ENCODE peak calls at places on chromosomes 7 and 10, in four cellular contexts. One of them, this sample, is unnamed.
A peak's percentile ranks its signal among the peaks of the same experiment; 100 is the strongest.

GRCh38 chr7:100034871-100035510 is 14.6 kb upstream of the ZSCAN21 start:
- DNase-seq in AG04449: peak; percentile 97
- DNase-seq in NCI-H1105 treated with DMSO at 0.1 percent for 48 hours: no peak
- DNase-seq in MCF 10A: peak; percentile 36
- DNase-seq in this sample: peak; percentile 81

GRCh38 chr10:32971536-32972091 is 13.6 kb upstream of the ITGB1 start:
- DNase-seq in AG04449: no peak
- DNase-seq in NCI-H1105 treated with DMSO at 0.1 percent for 48 hours: peak; percentile 55
- DNase-seq in MCF 10A: no peak
- DNase-seq in this sample: no peak

GRCh38 chr10:32790483-32790882 is 167.5 kb downstream of the ITGB1 start:
- DNase-seq in AG04449: no peak
- DNase-seq in NCI-H1105 treated with DMSO at 0.1 percent for 48 hours: no peak
- DNase-seq in MCF 10A: no peak
- DNase-seq in this sample: peak; percentile 39

GRCh38 chr10:27607591-27607990 is 103.5 kb downstream of the RAB18 start:
- DNase-seq in AG04449: no peak
- DNase-seq in NCI-H1105 treated with DMSO at 0.1 percent for 48 hours: no peak
- DNase-seq in MCF 10A: no peak
- DNase-seq in this sample: no peak

GRCh38 chr7:143396625-143397556 is 11.8 kb downstream of the EPHA1 start:
- DNase-seq in AG04449: no peak
- DNase-seq in NCI-H1105 treated with DMSO at 0.1 percent for 48 hours: no peak
- DNase-seq in MCF 10A: no peak
- DNase-seq in this sample: peak; percentile 87

GRCh38 chr7:15839415-15840100 is 153.1 kb upstream of the MEOX2 start:
- DNase-seq in AG04449: no peak
- DNase-seq in NCI-H1105 treated with DMSO at 0.1 percent for 48 hours: no peak
- DNase-seq in MCF 10A: no peak
- DNase-seq in this sample: peak; percentile 31

GRCh38 chr7:56048245-56048644 is 3.0 kb downstream of the PSPH start:
- DNase-seq in AG04449: no peak
- DNase-seq in NCI-H1105 treated with DMSO at 0.1 percent for 48 hours: no peak
- DNase-seq in MCF 10A: no peak
- DNase-seq in this sample: no peak

GRCh38 chr10:8044908-8045727 is 9.4 kb upstream of the GATA3 start:
- DNase-seq in AG04449: no peak
- DNase-seq in NCI-H1105 treated with DMSO at 0.1 percent for 48 hours: peak; percentile 16
- DNase-seq in MCF 10A: no peak
- DNase-seq in this sample: no peak

GRCh38 chr7:109387530-109387929 is 817.9 kb downstream of the DNAJB9 start:
- DNase-seq in AG04449: no peak
- DNase-seq in NCI-H1105 treated with DMSO at 0.1 percent for 48 hours: no peak
- DNase-seq in MCF 10A: no peak
- DNase-seq in this sample: no peak

GRCh38 chr7:157770716-157771320 is 434.0 kb downstream of the DNAJB6 start:
- DNase-seq in AG04449: no peak
- DNase-seq in NCI-H1105 treated with DMSO at 0.1 percent for 48 hours: no peak
- DNase-seq in MCF 10A: no peak
- DNase-seq in this sample: no peak

GRCh38 chr10:28983799-28984198 is 305.1 kb upstream of the LYZL1 start:
- DNase-seq in AG04449: no peak
- DNase-seq in NCI-H1105 treated with DMSO at 0.1 percent for 48 hours: no peak
- DNase-seq in MCF 10A: peak; percentile 59
- DNase-seq in this sample: no peak

GRCh38 chr7:139543801-139544603 is 20.5 kb downstream of the CLEC2L start:
- DNase-seq in AG04449: no peak
- DNase-seq in NCI-H1105 treated with DMSO at 0.1 percent for 48 hours: no peak
- DNase-seq in MCF 10A: no peak
- DNase-seq in this sample: no peak

GRCh38 chr7:97226541-97226940 is 109.0 kb downstream of the SDHAF3 start:
- DNase-seq in AG04449: no peak
- DNase-seq in NCI-H1105 treated with DMSO at 0.1 percent for 48 hours: no peak
- DNase-seq in MCF 10A: no peak
- DNase-seq in this sample: no peak

GRCh38 chr7:43637114-43637806 is 54.4 kb downstream of the STK17A start:
- DNase-seq in AG04449: no peak
- DNase-seq in NCI-H1105 treated with DMSO at 0.1 percent for 48 hours: no peak
- DNase-seq in MCF 10A: peak; percentile 72
- DNase-seq in this sample: no peak

GRCh38 chr7:4706384-4707032 is 24.4 kb downstream of the FOXK1 start:
- DNase-seq in AG04449: no peak
- DNase-seq in NCI-H1105 treated with DMSO at 0.1 percent for 48 hours: no peak
- DNase-seq in MCF 10A: no peak
- DNase-seq in this sample: no peak

GRCh38 chr10:97517096-97517750 is 18.5 kb downstream of the UBTD1 start:
- DNase-seq in AG04449: no peak
- DNase-seq in NCI-H1105 treated with DMSO at 0.1 percent for 48 hours: no peak
- DNase-seq in MCF 10A: no peak
- DNase-seq in this sample: no peak

GRCh38 chr7:6652446-6653011 is 15.4 kb downstream of the ZNF316 start:
- DNase-seq in AG04449: no peak
- DNase-seq in NCI-H1105 treated with DMSO at 0.1 percent for 48 hours: no peak
- DNase-seq in MCF 10A: no peak
- DNase-seq in this sample: peak; percentile 18

GRCh38 chr7:90701771-90702170 is 105.7 kb downstream of the CDK14 start:
- DNase-seq in AG04449: no peak
- DNase-seq in NCI-H1105 treated with DMSO at 0.1 percent for 48 hours: no peak
- DNase-seq in MCF 10A: no peak
- DNase-seq in this sample: no peak

GRCh38 chr10:85400981-85401695 is 965.5 kb downstream of the GRID1 start:
- DNase-seq in AG04449: no peak
- DNase-seq in NCI-H1105 treated with DMSO at 0.1 percent for 48 hours: no peak
- DNase-seq in MCF 10A: peak; percentile 54
- DNase-seq in this sample: no peak

GRCh38 chr10:89431977-89432376 is 17.6 kb downstream of the IFIT5 start:
- DNase-seq in AG04449: no peak
- DNase-seq in NCI-H1105 treated with DMSO at 0.1 percent for 48 hours: no peak
- DNase-seq in MCF 10A: peak; percentile 67
- DNase-seq in this sample: no peak

GRCh38 chr10:27319752-27320561 is 79.4 kb upstream of the ACBD5 start:
- DNase-seq in AG04449: no peak
- DNase-seq in NCI-H1105 treated with DMSO at 0.1 percent for 48 hours: no peak
- DNase-seq in MCF 10A: peak; percentile 97
- DNase-seq in this sample: peak; percentile 17

GRCh38 chr10:121734517-121735137 is 136.4 kb upstream of the FGFR2 start:
- DNase-seq in AG04449: no peak
- DNase-seq in NCI-H1105 treated with DMSO at 0.1 percent for 48 hours: no peak
- DNase-seq in MCF 10A: peak; percentile 57
- DNase-seq in this sample: peak; percentile 42